ENCODE peak calls at places on chromosomes 2 and 18, in six cellular contexts. U is astrocyte; R is COR-L47; L is amygdala; X is stimulated activated CD4-positive, alpha-beta T cell treated with anti-CD3 and anti-CD28 coated beads, TNF-alpha, amount 100 ng/mL, for 48 hours; A is fibroblast of the aortic adventitia. D is an unnamed sample.

GRCh38 chr2:86632672-86633071 is 9.0 kb upstream of the RNF103 start:
- DNase-seq in X (no peak), U (no peak), L (no peak), R (no peak), A (no peak), D (no peak)

GRCh38 chr2:239127513-239127912 is 273.3 kb downstream of the HDAC4 start:
- DNase-seq in A (no peak), U (no peak), R (no peak), L (no peak), X (no peak), D (no peak)

GRCh38 chr2:54402350-54402749 is 53.8 kb upstream of the SPTBN1 start:
- DNase-seq in L (no peak), A (peak), X (no peak), U (no peak), R (no peak), D (no peak)

GRCh38 chr2:205613970-205614559 is 68.2 kb upstream of the NRP2 start:
- DNase-seq in L (no peak), A (no peak), R (no peak), U (no peak), X (no peak), D (no peak)

GRCh38 chr2:191692502-191693115 is 14.7 kb downstream of the NABP1 start:
- DNase-seq in A (peak), X (no peak), R (no peak), L (no peak), U (no peak), D (no peak)

GRCh38 chr2:179467111-179467510 is 202.5 kb upstream of the SESTD1 start:
- DNase-seq in X (no peak), U (peak), L (no peak), R (no peak), A (no peak), D (no peak)

GRCh38 chr18:45386256-45386655 is 229.0 kb upstream of the SLC14A2 start:
- DNase-seq in R (peak), A (peak), U (no peak), X (no peak), L (no peak), D (no peak)

GRCh38 chr2:206915136-206915535 is 24.2 kb upstream of the CPO start:
- DNase-seq in L (no peak), X (no peak), A (peak), R (no peak), U (peak), D (peak)

GRCh38 chr2:62662548-62662947 is 43.0 kb upstream of the EHBP1 start:
- DNase-seq in R (no peak), X (no peak), U (no peak), L (no peak), A (peak), D (no peak)

GRCh38 chr2:203594541-203594940 is 59.4 kb upstream of the RAPH1 start:
- DNase-seq in R (no peak), L (no peak), U (peak), X (no peak), A (peak), D (no peak)

GRCh38 chr18:23170137-23170536 is 34.9 kb downstream of the CABLES1 start:
- DNase-seq in L (no peak), X (no peak), A (no peak), R (no peak), U (no peak), D (no peak)

D was measured in HS-27A.